ENCODE peak calls at places on chromosome 13, in four cellular contexts. G is upper lobe of left lung, Y is kidney, F is stomach. K is an unnamed sample.
A peak's percentile ranks its signal among the peaks of the same experiment; 100 is the strongest.

GRCh38 chr13:51778407-51778806 is 25.6 kb downstream of the DHRS12 start:
- DNase-seq in G (no peak), F (no peak), Y (no peak), K (no peak)

GRCh38 chr13:111034811-111035210 is 80.3 kb upstream of the ARHGEF7 start:
- DNase-seq in G (no peak), F (no peak), Y (no peak), K (no peak)

GRCh38 chr13:27338816-27339215 is 68.2 kb downstream of the RASL11A start:
- DNase-seq in G (no peak), Y (no peak), F (no peak), K (no peak)

GRCh38 chr13:73040968-73041580 is 17.7 kb upstream of the KLF5 start:
- DNase-seq in G (no peak), F (no peak), Y (no peak), K (no peak)

GRCh38 chr13:22592515-22592914 is 588.3 kb upstream of the SGCG start:
- DNase-seq in Y (no peak), F (no peak), G (no peak), K (no peak)

GRCh38 chr13:32330438-32330837 is 15.1 kb downstream of the BRCA2 start:
- DNase-seq in F (no peak), G (no peak), Y (no peak), K (no peak)

GRCh38 chr13:27408074-27408473 is 16.3 kb upstream of the GTF3A start:
- DNase-seq in F (no peak), Y (no peak), G (no peak), K (no peak)

GRCh38 chr13:30829145-30829544 is 76.9 kb upstream of the MEDAG start:
- DNase-seq in G (no peak), Y (no peak), F (no peak), K (peak; percentile 90)

GRCh38 chr13:110937511-110938303 is 22.8 kb upstream of the ANKRD10 start:
- DNase-seq in F (no peak), Y (no peak), G (peak; percentile 38), K (no peak)

DNA sequence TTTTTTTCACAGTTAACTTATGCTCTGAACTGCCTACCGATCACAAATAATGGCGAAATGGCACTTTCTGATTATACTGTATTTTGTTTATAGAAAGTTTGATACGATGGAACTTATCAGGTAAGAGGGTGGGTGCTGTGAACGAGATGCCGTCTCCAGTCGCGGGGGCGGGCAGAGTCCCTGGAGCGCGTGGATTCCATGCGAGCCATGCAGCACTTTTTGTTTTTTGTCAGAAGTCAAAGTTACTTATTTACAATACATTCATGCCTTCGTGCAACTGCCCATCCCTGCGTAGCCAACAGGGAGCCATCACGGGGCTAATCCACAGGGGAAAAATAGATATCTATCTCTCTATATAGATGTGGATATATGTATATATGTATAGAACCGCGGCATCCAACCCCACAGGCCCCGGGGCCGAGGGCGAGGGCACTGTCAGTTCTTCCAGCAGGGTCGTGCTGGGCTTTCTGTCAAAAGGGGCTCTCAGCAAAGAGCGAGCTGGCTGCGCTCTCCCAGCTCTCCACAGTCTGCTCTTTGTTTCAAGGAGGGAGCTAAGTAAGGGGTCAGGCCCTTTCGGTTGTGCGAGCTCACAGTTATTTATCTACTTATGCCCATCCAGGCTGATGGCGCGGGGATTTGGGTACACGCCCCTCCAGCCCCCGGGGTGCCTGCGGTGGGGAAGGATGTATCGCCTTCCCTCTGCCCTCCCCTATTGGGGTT is 3.4 kb downstream of the SLITRK1 start:
- DNase-seq in F (no peak), G (peak; percentile 50), Y (peak; percentile 34), K (no peak)
- H3K4me3 ChIP-seq in F (no peak overlapping the region), G (no peak overlapping the region), Y (no peak overlapping the region), K (no peak overlapping the region)

GRCh38 chr13:105541565-105541964 is 993.9 kb downstream of the EFNB2 start:
- DNase-seq in Y (no peak), G (no peak), F (no peak), K (no peak)
- H3K9me3 ChIP-seq in Y (no peaks in the 10 kb centered on the region), G (no peaks in the 10 kb centered on the region), F (no peaks in the 10 kb centered on the region), K (no peaks in the 10 kb centered on the region)

GRCh38 chr13:64075543-64076271 is 2660.1 kb upstream of the PCDH20 start:
- DNase-seq in Y (peak; percentile 66), F (peak; percentile 18), G (peak; percentile 46), K (no peak)
- TF ChIP-seq CTCF in Y (no peak), F (no peak), G (no peak), K (no peak)

GRCh38 chr13:107753748-107754147 is 461.6 kb downstream of the LIG4 start:
- DNase-seq in G (no peak), F (no peak), Y (no peak), K (no peak)
- H3K4me3 ChIP-seq in G (no peak overlapping the region), F (no peak overlapping the region), Y (no peak overlapping the region), K (no peak overlapping the region)

K was measured in RWPE2.